ENCODE peak calls at places on chromosomes 13 and 19, in four cellular contexts. F, R, W and C are unnamed samples.
A peak's percentile ranks its signal among the peaks of the same experiment; 100 is the strongest.

GRCh38 chr13:27203854-27204253 is 32.2 kb upstream of the USP12 start:
- DNase-seq in F (no peak), R (peak; percentile 14), W (no peak), C (no peak)

GRCh38 chr19:36894849-36895383 is 21.2 kb downstream of the ZNF829 start:
- DNase-seq in F (no peak), R (no peak), W (no peak), C (no peak)

GRCh38 chr19:54449701-54450069 is 686 bp downstream of the LENG8 start:
- DNase-seq in F (no peak), R (no peak), W (no peak), C (no peak)

GRCh38 chr13:92187378-92187989 is 789.1 kb downstream of the GPC5 start:
- DNase-seq in F (no peak), R (peak; percentile 24), W (peak; percentile 11), C (peak; percentile 15)

GRCh38 chr13:81779896-81780295 is 1439.0 kb upstream of the SPRY2 start:
- DNase-seq in F (no peak), R (no peak), W (no peak), C (no peak)

GRCh38 chr19:43584484-43584883 is 8.9 kb downstream of the PINLYP start:
- DNase-seq in F (no peak), R (no peak), W (no peak), C (no peak)

GRCh38 chr19:49056101-49056901 is 1.2 kb downstream of the CGB7 start:
- DNase-seq in F (peak; percentile 34), R (peak; percentile 23), W (peak; percentile 91), C (no peak)

GRCh38 chr13:112078879-112079526 is 12.1 kb downstream of the SOX1 start:
- DNase-seq in F (no peak), R (no peak), W (no peak), C (no peak)

GRCh38 chr19:38562096-38562495 is 55.7 kb downstream of the MAP4K1 start:
- DNase-seq in F (no peak), R (no peak), W (no peak), C (no peak)

GRCh38 chr19:49639401-49640112 is 386 bp downstream of the RRAS start:
- DNase-seq in F (no peak), R (no peak), W (no peak), C (no peak)

GRCh38 chr13:85108356-85108755 is 690.9 kb downstream of the SLITRK6 start:
- DNase-seq in F (no peak), R (no peak), W (no peak), C (no peak)

GRCh38 chr19:2337329-2337707 is 8.8 kb downstream of the SPPL2B start:
- DNase-seq in F (no peak), R (peak; percentile 29), W (no peak), C (no peak)

GRCh38 chr13:96835591-96835990 is 158.7 kb downstream of the OXGR1 start:
- DNase-seq in F (no peak), R (no peak), W (no peak), C (no peak)

GRCh38 chr13:20035130-20035529 is 76.6 kb downstream of the ZMYM2 start:
- DNase-seq in F (no peak), R (no peak), W (peak; percentile 5), C (no peak)

GRCh38 chr19:42143341-42144234 is 11.3 kb upstream of the POU2F2 start:
- DNase-seq in F (no peak), R (no peak), W (no peak), C (no peak)

DNA sequence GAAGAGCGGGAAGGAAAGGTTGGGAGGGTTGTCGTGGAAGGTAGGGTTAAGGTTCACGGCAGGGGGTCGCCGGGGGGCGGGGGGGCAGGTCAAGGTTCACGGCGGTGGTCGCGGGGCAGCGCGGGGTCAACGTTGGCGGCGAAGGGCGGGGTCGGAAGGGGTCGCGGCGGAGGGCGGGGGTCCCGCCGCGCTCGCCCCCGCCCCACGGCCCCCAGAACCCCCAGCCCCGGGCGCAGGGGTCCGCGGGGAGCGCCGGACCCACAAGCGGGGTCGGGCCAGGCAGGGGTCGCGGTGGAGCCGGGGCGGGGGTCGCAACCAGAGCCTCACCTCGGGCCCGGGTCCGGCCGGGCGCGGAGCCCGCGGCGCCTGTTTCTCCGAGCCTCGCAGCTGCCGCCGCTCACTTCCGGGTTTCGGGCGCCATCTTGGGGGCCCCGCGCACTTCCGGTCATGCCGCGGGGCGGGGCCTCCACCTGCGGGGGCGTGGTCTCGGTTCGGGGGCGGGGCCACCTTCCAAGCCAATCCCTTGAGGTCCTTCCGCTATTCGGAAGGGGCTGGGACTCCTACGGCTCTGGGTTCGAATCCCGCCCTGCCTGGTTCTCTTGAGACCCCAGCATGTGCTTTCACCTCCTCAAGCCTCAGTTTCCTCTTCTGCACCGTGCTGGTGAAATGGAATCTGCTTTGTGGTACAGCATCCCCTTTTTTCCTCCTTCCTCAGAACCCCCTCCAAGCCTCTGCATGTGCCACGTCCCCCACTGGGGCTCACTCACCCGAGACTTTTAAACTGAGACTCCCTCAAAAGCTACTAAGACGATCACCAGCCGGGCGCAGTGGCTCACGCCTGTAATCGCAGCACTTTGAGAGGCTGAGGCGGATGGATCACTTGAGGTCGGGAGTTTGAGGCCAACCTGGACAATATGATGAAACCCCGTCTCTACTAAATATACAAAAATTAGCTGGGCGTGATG is at the start of gene SBNO2:
- DNase-seq in F (peak; percentile 72), R (peak; percentile 69), W (peak; percentile 98), C (no peak)
- TF ChIP-seq REST in F (no peak), R (no peak), W (no peak), C (no peak)

GRCh38 chr13:78978381-78978998 is 319.5 kb upstream of the OBI1 start:
- DNase-seq in F (peak; percentile 48), R (peak; percentile 50), W (peak; percentile 24), C (peak; percentile 36)
- TF ChIP-seq TCF7L2 in F (no peak), R (no peak), W (no peak), C (no peak)

DNA sequence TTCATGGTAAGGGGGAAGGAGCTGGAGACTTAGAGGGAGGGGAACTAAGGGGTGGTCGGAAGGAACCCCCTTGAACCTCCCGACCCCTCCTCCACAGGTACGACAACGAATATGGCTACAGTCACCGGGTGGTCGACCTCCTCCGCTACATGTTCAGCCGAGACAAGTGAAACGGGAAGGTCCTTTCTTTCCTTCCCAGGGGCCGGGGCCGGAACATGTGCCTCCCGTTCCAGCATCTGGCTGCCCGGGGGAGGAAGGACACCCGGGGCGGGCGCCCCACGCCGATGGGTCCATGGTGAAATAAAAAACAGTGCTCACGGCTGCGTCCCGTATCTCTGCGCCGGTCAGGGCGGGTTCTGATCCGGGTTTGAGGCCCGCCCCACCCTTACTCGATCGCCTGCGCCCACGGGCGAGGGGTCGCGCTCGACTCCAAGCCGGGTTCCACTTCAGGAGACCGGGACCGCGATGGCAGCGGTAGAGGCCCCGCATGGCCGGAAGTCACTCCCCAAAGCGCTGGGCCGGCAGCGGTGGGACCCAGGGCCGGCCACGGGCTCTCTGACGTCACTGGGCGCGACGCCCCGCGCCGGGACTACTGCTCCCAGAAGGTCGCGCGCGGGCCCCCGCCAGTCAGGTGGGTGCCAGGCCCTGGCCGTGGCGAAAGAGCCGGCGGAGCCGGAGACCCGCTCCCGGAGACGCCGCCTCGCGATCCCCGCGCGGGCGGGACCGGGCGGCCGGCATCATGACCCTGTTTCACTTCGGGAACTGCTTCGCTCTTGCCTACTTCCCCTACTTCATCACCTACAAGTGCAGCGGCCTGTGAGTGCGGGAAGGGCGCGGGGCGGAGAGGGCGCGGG is at the start of gene TMEM147:
- DNase-seq in F (peak; percentile 70), R (peak; percentile 72), W (peak; percentile 97), C (peak; percentile 33)
- TF ChIP-seq REST in F (no peak), R (no peak), W (no peak), C (no peak)

DNA sequence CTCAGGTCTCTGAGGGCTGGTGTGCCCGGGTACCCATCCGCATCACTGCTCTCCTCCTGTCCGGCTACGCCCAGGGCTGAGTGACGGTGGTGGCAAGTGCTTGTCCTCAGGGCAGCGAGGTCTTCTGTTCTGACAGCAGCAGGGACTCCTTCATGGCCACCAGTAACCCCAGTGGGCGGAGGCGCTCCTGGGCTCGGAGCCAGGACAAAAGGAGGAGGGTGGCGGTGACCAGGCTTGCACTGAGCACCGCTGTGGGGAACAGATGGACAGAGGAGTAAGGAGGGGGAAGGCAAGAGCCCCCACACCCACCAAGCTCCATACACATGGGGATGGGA is 5.8 kb downstream of the CD320 start:
- DNase-seq in F (no peak), R (no peak), W (no peak), C (no peak)
- TF ChIP-seq TCF7L2 in F (no peak), R (no peak), W (no peak), C (no peak)

GRCh38 chr13:28542804-28543203 is 47.9 kb upstream of the FLT1 start:
- DNase-seq in F (no peak), R (no peak), W (no peak), C (no peak)
- TF ChIP-seq REST in F (no peak), R (no peak), W (no peak), C (no peak)

GRCh38 chr13:103695320-103695719 is 629.1 kb upstream of the SLC10A2 start:
- DNase-seq in F (no peak), R (no peak), W (no peak), C (no peak)

GRCh38 chr13:103694033-103694432 is 627.8 kb upstream of the SLC10A2 start:
- DNase-seq in F (no peak), R (no peak), W (no peak), C (no peak)

GRCh38 chr13:103692442-103692841 is 626.2 kb upstream of the SLC10A2 start:
- DNase-seq in F (no peak), R (no peak), W (no peak), C (no peak)

GRCh38 chr13:103698000-103698399 is 631.8 kb upstream of the SLC10A2 start:
- DNase-seq in F (no peak), R (no peak), W (no peak), C (no peak)

GRCh38 chr13:103694471-103694870 is 628.3 kb upstream of the SLC10A2 start:
- DNase-seq in F (no peak), R (no peak), W (no peak), C (no peak)
- TF ChIP-seq TCF7L2 in F (no peak), R (no peak), W (no peak), C (no peak)